ENCODE peak calls at places on chromosome 9, in four cellular contexts. One of them, this sample, is unnamed.

GRCh38 chr9:99253772-99254431 is 31.8 kb downstream of the SEC61B start:
- DNase-seq in choroid plexus epithelial cell: no peak
- DNase-seq in K562: peak
- DNase-seq in lower lobe of right lung: no peak
- DNase-seq in this sample: no peak

GRCh38 chr9:89814340-89815040 is 209.7 kb downstream of the GADD45G start:
- DNase-seq in K562: no peak
- DNase-seq in choroid plexus epithelial cell: peak
- DNase-seq in lower lobe of right lung: no peak
- DNase-seq in this sample: peak

GRCh38 chr9:135706288-135706687 is 4.3 kb downstream of the KCNT1 start:
- DNase-seq in choroid plexus epithelial cell: no peak
- DNase-seq in lower lobe of right lung: no peak
- DNase-seq in K562: no peak
- DNase-seq in this sample: no peak

GRCh38 chr9:10009401-10009800 is 603.4 kb downstream of the PTPRD start:
- DNase-seq in K562: no peak
- DNase-seq in lower lobe of right lung: no peak
- DNase-seq in choroid plexus epithelial cell: no peak
- DNase-seq in this sample: no peak

GRCh38 chr9:87958591-87958990 is 15.7 kb downstream of the CDK20 start:
- DNase-seq in lower lobe of right lung: no peak
- DNase-seq in choroid plexus epithelial cell: no peak
- DNase-seq in K562: no peak
- DNase-seq in this sample: no peak

GRCh38 chr9:129138476-129139232 is 27.4 kb downstream of the PTPA start:
- DNase-seq in lower lobe of right lung: no peak
- DNase-seq in choroid plexus epithelial cell: peak
- DNase-seq in K562: no peak
- DNase-seq in this sample: peak

GRCh38 chr9:20832775-20833174 is 148.7 kb downstream of the FOCAD start:
- DNase-seq in choroid plexus epithelial cell: no peak
- DNase-seq in K562: no peak
- DNase-seq in lower lobe of right lung: no peak
- DNase-seq in this sample: no peak

GRCh38 chr9:71270554-71270953 is 149.1 kb upstream of the TRPM3 start:
- DNase-seq in K562: no peak
- DNase-seq in lower lobe of right lung: no peak
- DNase-seq in choroid plexus epithelial cell: no peak
- DNase-seq in this sample: no peak

GRCh38 chr9:136723989-136724388 is 11.6 kb downstream of the DIPK1B start:
- DNase-seq in K562: no peak
- DNase-seq in choroid plexus epithelial cell: no peak
- DNase-seq in lower lobe of right lung: no peak
- DNase-seq in this sample: no peak

GRCh38 chr9:127384901-127385300 is 12.1 kb upstream of the SLC2A8 start:
- DNase-seq in K562: no peak
- DNase-seq in choroid plexus epithelial cell: no peak
- DNase-seq in lower lobe of right lung: no peak
- DNase-seq in this sample: no peak

GRCh38 chr9:136255166-136255538 is 9.5 kb upstream of the QSOX2 start:
- DNase-seq in choroid plexus epithelial cell: peak
- DNase-seq in K562: peak
- DNase-seq in lower lobe of right lung: no peak
- DNase-seq in this sample: peak

GRCh38 chr9:73176450-73176875 is 24.8 kb downstream of the ANXA1 start:
- DNase-seq in lower lobe of right lung: no peak
- DNase-seq in K562: no peak
- DNase-seq in choroid plexus epithelial cell: no peak
- DNase-seq in this sample: no peak

GRCh38 chr9:105141448-105142101 is 102.9 kb upstream of the SLC44A1 start:
- DNase-seq in choroid plexus epithelial cell: peak
- DNase-seq in K562: no peak
- DNase-seq in lower lobe of right lung: no peak
- DNase-seq in this sample: no peak

GRCh38 chr9:131015112-131015511 is 6.1 kb downstream of the LAMC3 start:
- DNase-seq in K562: no peak
- DNase-seq in lower lobe of right lung: no peak
- DNase-seq in choroid plexus epithelial cell: no peak
- DNase-seq in this sample: no peak

GRCh38 chr9:18606831-18607230 is 132.9 kb downstream of the ADAMTSL1 start:
- DNase-seq in choroid plexus epithelial cell: peak
- DNase-seq in lower lobe of right lung: no peak
- DNase-seq in K562: no peak
- DNase-seq in this sample: peak

GRCh38 chr9:122988141-122988540 is 45.3 kb upstream of the GPR21 start:
- DNase-seq in K562: no peak
- DNase-seq in choroid plexus epithelial cell: no peak
- DNase-seq in lower lobe of right lung: no peak
- DNase-seq in this sample: no peak

GRCh38 chr9:68979538-68980314 is 34.2 kb downstream of the PRKACG start:
- DNase-seq in K562: no peak
- DNase-seq in lower lobe of right lung: no peak
- DNase-seq in choroid plexus epithelial cell: no peak
- DNase-seq in this sample: no peak

GRCh38 chr9:93126825-93127368 is 7.2 kb downstream of the NINJ1 start:
- DNase-seq in lower lobe of right lung: peak
- DNase-seq in K562: no peak
- DNase-seq in choroid plexus epithelial cell: no peak
- DNase-seq in this sample: no peak

GRCh38 chr9:123421801-123422455 is 65.9 kb downstream of the CRB2 start:
- DNase-seq in choroid plexus epithelial cell: no peak
- DNase-seq in lower lobe of right lung: no peak
- DNase-seq in K562: no peak
- DNase-seq in this sample: no peak

GRCh38 chr9:112038017-112038408 is 137.1 kb downstream of the SUSD1 start:
- DNase-seq in K562: no peak
- DNase-seq in choroid plexus epithelial cell: no peak
- DNase-seq in lower lobe of right lung: no peak
- DNase-seq in this sample: no peak

GRCh38 chr9:87233916-87234455 is 263.7 kb upstream of the DAPK1 start:
- DNase-seq in lower lobe of right lung: no peak
- DNase-seq in K562: no peak
- DNase-seq in choroid plexus epithelial cell: no peak
- DNase-seq in this sample: no peak

GRCh38 chr9:129624947-129625346 is 1.0 kb upstream of the NTMT1 start:
- DNase-seq in choroid plexus epithelial cell: peak
- DNase-seq in lower lobe of right lung: no peak
- DNase-seq in K562: peak
- DNase-seq in this sample: peak

GRCh38 chr9:120361531-120361930 is 218.4 kb downstream of the CDK5RAP2 start:
- DNase-seq in lower lobe of right lung: no peak
- DNase-seq in choroid plexus epithelial cell: no peak
- DNase-seq in K562: no peak
- DNase-seq in this sample: no peak

GRCh38 chr9:13446935-13447334 is 167.4 kb upstream of the MPDZ start:
- DNase-seq in lower lobe of right lung: no peak
- DNase-seq in K562: no peak
- DNase-seq in choroid plexus epithelial cell: no peak
- DNase-seq in this sample: peak

GRCh38 chr9:120366646-120367019 is 213.3 kb downstream of the CDK5RAP2 start:
- DNase-seq in lower lobe of right lung: no peak
- DNase-seq in K562: no peak
- DNase-seq in choroid plexus epithelial cell: peak
- DNase-seq in this sample: peak

GRCh38 chr9:121556580-121556979 is 56.9 kb upstream of the GGTA1 start:
- DNase-seq in choroid plexus epithelial cell: peak
- DNase-seq in K562: no peak
- DNase-seq in lower lobe of right lung: no peak
- DNase-seq in this sample: peak

GRCh38 chr9:81759680-81760215 is 70.4 kb upstream of the TLE1 start:
- DNase-seq in choroid plexus epithelial cell: peak
- DNase-seq in K562: no peak
- DNase-seq in lower lobe of right lung: no peak
- DNase-seq in this sample: peak

GRCh38 chr9:126295936-126296600 is 30.6 kb upstream of the MVB12B start:
- DNase-seq in K562: no peak
- DNase-seq in lower lobe of right lung: no peak
- DNase-seq in choroid plexus epithelial cell: no peak
- DNase-seq in this sample: no peak

GRCh38 chr9:13071921-13072320 is 207.6 kb downstream of the MPDZ start:
- DNase-seq in K562: no peak
- DNase-seq in choroid plexus epithelial cell: no peak
- DNase-seq in lower lobe of right lung: no peak
- DNase-seq in this sample: no peak

GRCh38 chr9:21974542-21975409 is 19.4 kb downstream of the CDKN2A start:
- DNase-seq in lower lobe of right lung: no peak
- DNase-seq in K562: no peak
- DNase-seq in choroid plexus epithelial cell: peak
- DNase-seq in this sample: peak

GRCh38 chr9:123377211-123377971 is 21.4 kb downstream of the CRB2 start:
- DNase-seq in choroid plexus epithelial cell: no peak
- DNase-seq in K562: no peak
- DNase-seq in lower lobe of right lung: no peak
- DNase-seq in this sample: no peak

GRCh38 chr9:14993891-14994554 is 83.8 kb upstream of the FREM1 start:
- DNase-seq in choroid plexus epithelial cell: no peak
- DNase-seq in lower lobe of right lung: no peak
- DNase-seq in K562: no peak
- DNase-seq in this sample: no peak

GRCh38 chr9:16309350-16310271 is 560.9 kb downstream of the BNC2 start:
- DNase-seq in K562: no peak
- DNase-seq in lower lobe of right lung: no peak
- DNase-seq in choroid plexus epithelial cell: peak
- DNase-seq in this sample: peak
- TF ChIP-seq CTCF in K562: no peak
- TF ChIP-seq CTCF in lower lobe of right lung: no peak
- TF ChIP-seq CTCF in choroid plexus epithelial cell: no peak
- TF ChIP-seq CTCF in this sample: no peak

GRCh38 chr9:35116898-35117551 is 1.4 kb upstream of the ATOSB start:
- DNase-seq in lower lobe of right lung: peak
- DNase-seq in choroid plexus epithelial cell: peak
- DNase-seq in K562: peak
- DNase-seq in this sample: peak

GRCh38 chr9:35115680-35116538 is at the start of gene ATOSB:
- DNase-seq in K562: peak
- DNase-seq in choroid plexus epithelial cell: peak
- DNase-seq in lower lobe of right lung: peak
- DNase-seq in this sample: peak

GRCh38 chr9:35114921-35115341 is 731 bp downstream of the ATOSB start:
- DNase-seq in choroid plexus epithelial cell: peak
- DNase-seq in K562: peak
- DNase-seq in lower lobe of right lung: peak
- DNase-seq in this sample: peak

GRCh38 chr9:35114113-35114847 is 1.4 kb downstream of the ATOSB start:
- DNase-seq in lower lobe of right lung: peak
- DNase-seq in choroid plexus epithelial cell: peak
- DNase-seq in K562: peak
- DNase-seq in this sample: peak

GRCh38 chr9:35116539-35116897 is 856 bp upstream of the ATOSB start:
- DNase-seq in choroid plexus epithelial cell: no peak
- DNase-seq in K562: no peak
- DNase-seq in lower lobe of right lung: no peak
- DNase-seq in this sample: no peak
- TF ChIP-seq CTCF in choroid plexus epithelial cell: no peak
- TF ChIP-seq CTCF in K562: no peak
- TF ChIP-seq CTCF in lower lobe of right lung: no peak
- TF ChIP-seq CTCF in this sample: no peak

GRCh38 chr9:134360180-134360759 is 34.0 kb downstream of the RXRA start:
- DNase-seq in lower lobe of right lung: peak
- DNase-seq in K562: no peak
- DNase-seq in choroid plexus epithelial cell: no peak
- DNase-seq in this sample: no peak
- TF ChIP-seq CTCF in lower lobe of right lung: no peak
- TF ChIP-seq CTCF in K562: no peak
- TF ChIP-seq CTCF in choroid plexus epithelial cell: no peak
- TF ChIP-seq CTCF in this sample: no peak

GRCh38 chr9:7394007-7394774 is 405.4 kb downstream of the DMAC1 start:
- DNase-seq in choroid plexus epithelial cell: no peak
- DNase-seq in K562: peak
- DNase-seq in lower lobe of right lung: no peak
- DNase-seq in this sample: no peak
- TF ChIP-seq CTCF in choroid plexus epithelial cell: no peak
- TF ChIP-seq CTCF in K562: no peak
- TF ChIP-seq CTCF in lower lobe of right lung: no peak
- TF ChIP-seq CTCF in this sample: no peak

GRCh38 chr9:133995012-133995896 is 3.1 kb upstream of the VAV2 start:
- DNase-seq in choroid plexus epithelial cell: peak
- DNase-seq in lower lobe of right lung: no peak
- DNase-seq in K562: no peak
- DNase-seq in this sample: no peak
- TF ChIP-seq CTCF in choroid plexus epithelial cell: peak
- TF ChIP-seq CTCF in lower lobe of right lung: no peak
- TF ChIP-seq CTCF in K562: peak
- TF ChIP-seq CTCF in this sample: peak

DNA sequence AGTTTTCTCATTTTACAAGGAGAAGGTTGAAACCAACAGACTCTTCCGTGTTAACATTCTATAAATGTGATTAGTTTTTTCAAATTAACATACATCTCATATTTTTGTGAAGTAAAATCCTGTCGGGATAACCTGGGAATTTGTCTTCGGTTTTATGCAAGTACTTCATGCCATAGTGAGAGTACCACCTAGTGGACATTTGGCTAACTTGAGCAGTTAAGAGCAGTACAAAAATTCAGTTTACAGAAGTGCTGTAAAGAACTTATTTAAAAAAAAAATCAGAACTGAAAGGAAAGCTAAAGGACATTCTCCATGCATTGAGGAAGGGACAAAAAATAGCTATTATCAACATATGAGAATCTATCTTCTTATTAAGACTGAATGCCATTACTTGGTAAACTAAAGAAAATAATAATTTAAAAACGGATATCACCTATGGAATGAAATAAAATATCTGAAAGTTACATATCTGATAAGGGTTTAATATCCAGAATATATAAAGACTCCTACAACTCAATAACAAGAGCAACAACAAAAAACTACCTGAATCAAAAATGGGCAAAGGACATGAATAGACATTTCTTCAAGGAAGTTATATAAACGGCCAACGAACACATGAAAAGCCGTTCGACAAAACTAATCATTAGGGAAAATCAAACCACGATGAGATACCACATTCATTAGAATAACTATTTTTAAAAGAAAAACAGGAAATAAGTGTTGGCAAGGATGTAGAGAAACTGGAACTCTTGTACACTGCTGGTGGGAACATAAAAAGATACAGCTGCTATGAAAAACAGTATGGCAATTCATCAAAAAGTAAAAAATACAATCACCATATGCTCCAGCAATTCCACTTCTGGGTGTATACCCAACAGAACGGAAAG is 117.0 kb upstream of the GNA14 start:
- DNase-seq in lower lobe of right lung: no peak
- DNase-seq in choroid plexus epithelial cell: peak
- DNase-seq in K562: peak
- DNase-seq in this sample: peak
- TF ChIP-seq CTCF in lower lobe of right lung: peak
- TF ChIP-seq CTCF in choroid plexus epithelial cell: peak
- TF ChIP-seq CTCF in K562: peak
- TF ChIP-seq CTCF in this sample: peak

GRCh38 chr9:114592356-114592755 is 4.8 kb downstream of the ATP6V1G1 start:
- DNase-seq in K562: no peak
- DNase-seq in lower lobe of right lung: no peak
- DNase-seq in choroid plexus epithelial cell: peak
- DNase-seq in this sample: peak
- TF ChIP-seq CTCF in K562: no peak
- TF ChIP-seq CTCF in lower lobe of right lung: peak
- TF ChIP-seq CTCF in choroid plexus epithelial cell: peak
- TF ChIP-seq CTCF in this sample: peak

This sample was measured in fibroblast of pulmonary artery.